ENCODE peak calls at places on chromosomes 16 and 17, in seven cellular contexts. P is H9, E is IMR-90, I is trophoblast cell, G is neuronal stem cell, C is H1, D is mesenchymal stem cell. A is an unnamed sample.

GRCh38 chr16:84876873-84877606 is 57.3 kb downstream of the CRISPLD2 start:
- DNase-seq in P (peak), E (no peak), I (no peak), G (no peak), C (no peak), D (no peak), A (peak)

GRCh38 chr17:12627177-12627629 is 38.5 kb upstream of the MYOCD start:
- DNase-seq in P (no peak), E (peak), I (peak), G (no peak), C (no peak), D (peak), A (no peak)

GRCh38 chr17:27807567-27808470 is 7.5 kb upstream of the NOS2 start:
- DNase-seq in P (no peak), E (no peak), I (peak), G (no peak), C (no peak), D (no peak), A (no peak)

GRCh38 chr16:77674888-77675287 is 47.4 kb upstream of the NUDT7 start:
- DNase-seq in P (no peak), E (peak), I (peak), G (no peak), C (no peak), D (peak), A (no peak)

GRCh38 chr16:4115209-4115940 is 867 bp downstream of the ADCY9 start:
- DNase-seq in P (peak), E (peak), I (peak), G (peak), C (peak), D (peak), A (peak)

GRCh38 chr16:73036074-73036826 is 11.7 kb downstream of the ZFHX3 start:
- DNase-seq in P (peak), E (no peak), I (no peak), G (peak), C (no peak), D (peak), A (peak)

GRCh38 chr16:55487048-55487803 is 8.2 kb downstream of the MMP2 start:
- DNase-seq in P (no peak), E (peak), I (no peak), G (no peak), C (no peak), D (peak), A (no peak)

GRCh38 chr17:45096141-45096540 is 35.0 kb downstream of the NMT1 start:
- DNase-seq in P (peak), E (peak), I (no peak), G (no peak), C (no peak), D (peak), A (peak)

GRCh38 chr17:35080536-35080935 is 17.0 kb upstream of the RFFL start:
- DNase-seq in P (no peak), E (no peak), I (no peak), G (no peak), C (no peak), D (no peak), A (no peak)

DNA sequence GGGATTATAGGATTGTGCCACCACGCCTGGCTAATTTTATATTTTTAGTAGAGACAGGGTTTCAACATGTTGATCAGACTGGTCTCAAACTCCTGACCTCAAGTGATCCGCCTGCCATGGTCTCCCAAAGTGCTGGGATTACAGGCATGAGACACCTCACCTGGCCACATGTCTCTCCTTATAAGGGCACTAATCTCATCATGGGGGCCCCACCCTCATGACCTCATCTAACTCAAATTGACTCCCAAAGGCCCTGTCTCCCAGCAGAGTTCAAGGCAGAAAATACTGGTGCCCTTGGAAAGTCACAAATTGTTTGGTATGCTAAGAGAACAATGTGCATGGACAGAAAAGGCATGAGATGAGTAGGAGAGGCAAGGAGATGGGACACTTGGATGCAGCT is 49.3 kb upstream of the GRIN2A start:
- DNase-seq in P (no peak), E (no peak), I (no peak), G (no peak), C (no peak), D (no peak), A (no peak)
- H2AK5ac ChIP-seq in P (no peak), E (no peak), I (no peak), G (no peak), C (no peak), D (no peak), A (no peak)

GRCh38 chr16:27945233-27945975 is 118.1 kb downstream of the GSG1L start:
- DNase-seq in P (peak), E (no peak), I (no peak), G (no peak), C (peak), D (no peak), A (no peak)
- H2AK5ac ChIP-seq in P (no peak), E (no peak), I (no peak), G (no peak), C (no peak), D (no peak), A (no peak)

DNA sequence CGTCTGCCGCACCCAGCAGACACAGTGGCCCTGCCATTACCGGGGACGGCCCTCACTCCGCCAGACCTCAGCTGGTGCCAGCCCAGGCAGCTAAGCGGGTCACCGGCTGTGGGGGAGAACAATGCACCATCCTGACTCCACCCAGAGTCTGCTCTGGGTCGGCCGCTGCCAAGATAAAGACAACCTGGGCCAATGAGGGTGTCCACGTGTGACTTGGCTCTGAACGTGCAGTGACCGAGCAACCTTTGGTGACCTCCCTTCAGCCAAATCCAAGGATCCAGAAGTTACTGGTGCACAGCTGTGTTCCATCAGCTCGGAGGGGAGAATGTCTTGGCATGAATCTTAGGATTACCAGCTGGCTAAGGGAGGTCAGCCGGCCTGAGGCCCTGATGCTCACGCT is 155.9 kb downstream of the NTN1 start:
- DNase-seq in P (no peak), E (no peak), I (no peak), G (no peak), C (no peak), D (no peak), A (no peak)
- H2AK5ac ChIP-seq in P (no peak), E (no peak), I (no peak), G (peak), C (no peak), D (no peak), A (no peak)

GRCh38 chr17:46976626-46977270 is 2.3 kb downstream of the RPRML start:
- DNase-seq in P (peak), E (no peak), I (peak), G (no peak), C (no peak), D (no peak), A (peak)

GRCh38 chr17:46979023-46979870 is at the start of gene RPRML:
- DNase-seq in P (peak), E (no peak), I (no peak), G (peak), C (peak), D (peak), A (peak)

GRCh38 chr17:46977348-46977747 is 1.7 kb downstream of the RPRML start:
- DNase-seq in P (peak), E (peak), I (no peak), G (peak), C (peak), D (peak), A (peak)

GRCh38 chr17:46978489-46979022 is 497 bp downstream of the RPRML start:
- DNase-seq in P (peak), E (no peak), I (no peak), G (peak), C (peak), D (peak), A (no peak)

DNA sequence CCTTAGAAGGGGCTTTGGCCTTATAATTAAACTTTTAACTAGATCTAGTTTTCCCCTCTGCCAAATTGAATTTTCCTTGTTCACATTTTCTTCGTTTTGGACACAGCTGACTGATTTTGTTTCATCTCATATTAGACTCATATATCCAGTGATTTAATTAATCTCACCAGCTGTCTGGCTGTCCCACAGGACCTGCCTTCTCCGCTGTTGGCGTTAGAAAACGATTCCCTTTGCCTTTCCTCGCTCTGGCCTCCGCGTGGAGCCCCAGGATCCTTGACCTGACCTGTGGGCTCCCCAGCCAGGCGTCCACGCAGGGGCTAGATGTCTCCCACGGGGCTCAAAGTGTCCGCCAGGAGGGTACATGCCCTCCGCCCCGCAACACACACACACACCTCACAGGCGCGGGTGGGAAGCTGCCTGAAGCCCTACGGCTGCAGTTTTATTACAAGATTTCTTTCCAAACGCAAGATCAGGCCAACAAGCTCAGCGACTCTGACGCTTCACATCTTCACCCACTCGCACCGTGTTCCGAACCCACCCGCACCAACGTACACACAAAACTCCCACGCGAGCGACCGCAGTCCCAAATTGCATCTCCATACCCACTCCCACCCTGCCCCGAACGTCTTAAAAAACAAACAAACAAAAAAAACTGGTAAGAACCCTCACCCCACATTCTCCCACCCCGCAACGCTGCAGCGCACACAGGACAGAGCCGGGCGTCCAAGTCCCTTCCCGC is 1.1 kb downstream of the RPRML start:
- DNase-seq in P (no peak), E (no peak), I (no peak), G (no peak), C (peak), D (no peak), A (no peak)
- H2AK5ac ChIP-seq in P (no peak), E (no peak), I (no peak), G (no peak), C (peak), D (no peak), A (no peak)

GRCh38 chr16:9068886-9069285 is 22.6 kb upstream of the HAPSTR1 start:
- DNase-seq in P (no peak), E (no peak), I (no peak), G (no peak), C (no peak), D (no peak), A (no peak)
- H2AK5ac ChIP-seq in P (no peak), E (peak), I (no peak), G (no peak), C (no peak), D (no peak), A (no peak)

DNA sequence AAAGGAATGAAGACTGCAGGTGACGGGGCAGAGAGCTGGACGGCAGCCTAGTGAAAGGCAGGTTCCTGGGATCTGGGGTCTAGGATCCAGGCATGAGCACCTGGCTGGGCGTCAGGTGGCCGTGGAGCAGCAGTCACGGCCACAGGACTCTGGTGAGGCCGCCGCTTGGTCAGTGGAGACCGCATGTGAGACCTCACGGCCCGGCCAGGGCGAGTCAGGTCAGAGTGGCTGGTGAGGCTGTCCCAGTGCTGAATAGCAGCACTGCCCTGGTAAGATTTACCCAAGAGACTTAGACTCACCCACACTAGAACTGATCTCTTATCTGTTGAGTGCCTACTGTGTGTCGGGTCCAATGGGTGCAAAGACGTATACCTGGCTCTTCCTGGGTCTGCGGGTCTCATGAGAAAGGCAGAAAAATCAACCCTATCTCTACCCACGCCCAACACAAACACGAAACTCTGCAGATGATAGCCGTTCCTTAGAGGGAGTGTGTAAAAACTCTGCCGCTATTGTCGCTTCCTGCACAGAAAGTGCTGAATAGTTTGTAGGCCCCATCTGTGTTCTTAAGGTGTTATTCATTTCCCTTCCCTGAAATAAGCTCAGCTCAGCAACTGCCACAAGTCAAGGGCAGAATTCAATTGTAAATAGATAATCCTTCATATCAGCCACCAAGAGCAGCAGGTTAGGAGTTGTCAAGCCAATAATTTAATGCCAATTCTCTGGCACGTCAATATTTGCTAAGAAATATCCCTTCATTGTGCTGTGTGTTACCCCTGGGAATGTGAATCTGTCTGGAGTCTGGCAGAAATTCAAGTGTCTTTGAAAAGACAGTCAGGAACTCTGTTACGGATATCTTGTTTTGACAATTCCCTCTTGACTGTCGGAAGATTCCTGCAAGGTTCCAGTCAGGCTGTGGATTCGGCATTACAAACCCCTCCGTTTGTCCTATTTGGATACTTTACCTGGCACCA is 240.0 kb downstream of the NTN1 start:
- DNase-seq in P (no peak), E (no peak), I (no peak), G (no peak), C (no peak), D (no peak), A (no peak)
- H2AK5ac ChIP-seq in P (no peak), E (no peak), I (no peak), G (no peak), C (no peak), D (peak), A (no peak)

A was measured in mesendoderm.